ENCODE peak calls at places on chromosomes 12 and 14, in nine cellular contexts. G, P, C, O, Y, L, W, A and U are unnamed samples.

GRCh38 chr12:90207799-90208198 is 499.2 kb upstream of the ATP2B1 start:
- DNase-seq in P (no peak), C (no peak), G (no peak), W (no peak), L (no peak), O (no peak), Y (no peak), A (no peak), U (no peak)

GRCh38 chr12:115354007-115354452 is 670.1 kb upstream of the TBX3 start:
- DNase-seq in Y (no peak), G (peak; percentile 98), O (no peak), P (no peak), L (peak; percentile 55), C (peak; percentile 98), W (no peak), A (peak; percentile 17), U (peak; percentile 89)

GRCh38 chr14:68977137-68977740 is 1.9 kb downstream of the ACTN1 start:
- DNase-seq in A (no peak), L (no peak), W (no peak), C (no peak), G (no peak), O (no peak), Y (no peak), P (no peak), U (no peak)

GRCh38 chr12:13661005-13661887 is 320.2 kb downstream of the GRIN2B start:
- DNase-seq in O (no peak), C (peak; percentile 53), A (peak; percentile 72), G (peak; percentile 47), W (peak; percentile 15), P (peak; percentile 61), Y (no peak), L (peak; percentile 40), U (no peak)

GRCh38 chr12:20629414-20630156 is 65.5 kb upstream of the SLCO1C1 start:
- DNase-seq in A (no peak), L (peak; percentile 43), P (peak; percentile 23), G (peak; percentile 21), C (peak; percentile 26), O (no peak), W (no peak), Y (no peak), U (peak; percentile 25)

GRCh38 chr12:12482150-12482761 is 80.4 kb downstream of the DUSP16 start:
- DNase-seq in G (no peak), P (no peak), C (no peak), O (peak; percentile 78), A (no peak), Y (no peak), L (no peak), W (no peak), U (no peak)

GRCh38 chr14:69090187-69090789 is 62.6 kb downstream of the DCAF5 start:
- DNase-seq in P (peak; percentile 37), L (no peak), C (peak; percentile 82), W (no peak), A (peak; percentile 31), Y (no peak), O (no peak), G (peak; percentile 55), U (no peak)

GRCh38 chr14:24443053-24443683 is 592 bp upstream of the SDR39U1 start:
- DNase-seq in C (no peak), G (no peak), W (no peak), P (no peak), Y (no peak), O (no peak), L (no peak), A (no peak), U (no peak)

GRCh38 chr12:57726151-57726883 is 12.2 kb downstream of the AGAP2 start:
- DNase-seq in L (peak; percentile 88), A (peak; percentile 79), Y (peak; percentile 21), O (peak; percentile 41), W (no peak), C (peak; percentile 88), G (peak; percentile 76), P (peak; percentile 87), U (peak; percentile 86)

GRCh38 chr12:57724936-57725740 is 13.4 kb downstream of the AGAP2 start:
- DNase-seq in O (peak; percentile 19), W (no peak), C (no peak), Y (no peak), A (no peak), L (no peak), G (no peak), P (no peak), U (no peak)

GRCh38 chr12:57725851-57726150 is 12.7 kb downstream of the AGAP2 start:
- DNase-seq in W (no peak), O (no peak), A (no peak), C (no peak), P (no peak), G (no peak), Y (no peak), L (no peak), U (no peak)

GRCh38 chr12:57727758-57728395 is 10.7 kb downstream of the AGAP2 start:
- DNase-seq in A (peak; percentile 37), L (no peak), P (peak; percentile 16), W (no peak), Y (no peak), C (no peak), G (no peak), O (peak; percentile 22), U (no peak)

GRCh38 chr12:57726884-57727757 is 11.4 kb downstream of the AGAP2 start:
- DNase-seq in C (no peak), G (no peak), O (no peak), L (peak; percentile 87), A (peak; percentile 50), W (no peak), P (peak; percentile 68), Y (no peak), U (no peak)
- H3K4me3 ChIP-seq in C (peak overlapping the region; percentile 91), G (peak overlapping the region; percentile 70), O (no peak overlapping the region), L (peak overlapping the region; percentile 39), A (peak overlapping the region; percentile 49), W (peak overlapping the region; percentile 93), P (peak overlapping the region; percentile 47), Y (peak overlapping the region; percentile 63), U (peak overlapping the region; percentile 62)

GRCh38 chr14:100384277-100384676 is 61.1 kb downstream of the SLC25A47 start:
- DNase-seq in G (no peak), L (no peak), O (no peak), W (no peak), Y (no peak), C (no peak), P (no peak), A (no peak), U (no peak)

GRCh38 chr14:100386121-100386520 is 63.0 kb downstream of the SLC25A47 start:
- DNase-seq in Y (no peak), C (no peak), W (no peak), O (no peak), G (peak; percentile 34), L (no peak), A (no peak), P (no peak), U (no peak)

GRCh38 chr14:100383727-100384158 is 60.6 kb downstream of the SLC25A47 start:
- DNase-seq in P (peak; percentile 73), G (peak; percentile 55), O (peak; percentile 67), Y (no peak), C (peak; percentile 76), A (peak; percentile 81), W (no peak), L (peak; percentile 81), U (no peak)

GRCh38 chr14:100386846-100387245 is 63.7 kb downstream of the SLC25A47 start:
- DNase-seq in O (no peak), C (no peak), P (no peak), W (no peak), G (no peak), Y (no peak), A (no peak), L (no peak), U (no peak)

DNA sequence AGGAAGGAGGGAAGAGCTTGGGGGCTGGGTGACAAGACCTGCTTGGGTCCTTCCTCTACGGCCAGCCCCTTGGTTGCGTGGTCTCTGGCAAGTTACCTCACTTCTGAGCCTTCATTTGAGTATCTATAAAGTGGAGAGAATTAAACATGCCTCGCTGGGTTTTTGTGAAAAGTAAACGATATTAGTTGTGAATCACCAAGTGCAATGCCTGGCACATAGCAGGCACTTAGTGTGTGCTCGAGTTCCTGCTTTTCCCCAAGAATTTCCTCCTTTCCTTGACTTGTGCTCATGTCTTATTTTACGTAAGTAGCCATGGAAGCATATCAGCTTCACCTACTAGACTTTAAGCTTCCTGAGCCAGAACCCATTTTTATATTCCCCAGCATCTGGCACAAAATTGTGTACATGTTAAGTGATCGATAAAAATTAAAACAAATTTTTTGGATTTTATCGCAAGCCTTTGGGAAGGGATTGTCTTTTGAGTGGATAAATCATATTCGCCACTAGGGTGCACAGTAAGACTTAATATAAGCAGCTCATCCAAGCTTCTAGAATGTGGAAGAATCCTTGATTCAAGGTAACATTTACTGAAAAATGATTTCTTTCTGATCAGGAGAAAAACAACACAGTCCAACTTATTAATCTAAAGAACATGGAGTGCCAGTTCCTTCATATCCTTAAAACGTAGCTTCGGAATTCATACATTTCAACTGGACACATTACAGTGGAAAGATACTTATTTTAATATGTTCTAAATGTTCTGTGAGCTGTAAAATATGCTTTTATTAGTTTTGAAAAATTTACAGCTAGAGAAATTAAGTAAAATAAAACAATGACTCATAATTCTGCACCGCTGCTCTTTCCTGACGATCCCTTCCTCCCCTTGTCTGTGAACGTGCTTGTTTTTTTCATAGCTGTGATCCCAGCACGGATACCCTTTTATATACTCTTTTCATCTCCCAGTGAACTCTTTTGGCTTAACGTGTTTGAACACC is 62.0 kb downstream of the SLC25A47 start:
- DNase-seq in Y (no peak), L (no peak), W (no peak), O (no peak), C (peak; percentile 75), P (no peak), A (no peak), G (peak; percentile 81), U (no peak)
- H3K4me1 ChIP-seq in Y (peaks cover 3% of the 10 kb centered on the region), L (peaks cover 7% of the 10 kb centered on the region), W (peaks cover 53% of the 10 kb centered on the region), O (no peaks in the 10 kb centered on the region), C (peaks cover 37% of the 10 kb centered on the region), P (peaks cover 14% of the 10 kb centered on the region), A (peaks cover 38% of the 10 kb centered on the region), G (peaks cover 26% of the 10 kb centered on the region), U (no peaks in the 10 kb centered on the region)

DNA sequence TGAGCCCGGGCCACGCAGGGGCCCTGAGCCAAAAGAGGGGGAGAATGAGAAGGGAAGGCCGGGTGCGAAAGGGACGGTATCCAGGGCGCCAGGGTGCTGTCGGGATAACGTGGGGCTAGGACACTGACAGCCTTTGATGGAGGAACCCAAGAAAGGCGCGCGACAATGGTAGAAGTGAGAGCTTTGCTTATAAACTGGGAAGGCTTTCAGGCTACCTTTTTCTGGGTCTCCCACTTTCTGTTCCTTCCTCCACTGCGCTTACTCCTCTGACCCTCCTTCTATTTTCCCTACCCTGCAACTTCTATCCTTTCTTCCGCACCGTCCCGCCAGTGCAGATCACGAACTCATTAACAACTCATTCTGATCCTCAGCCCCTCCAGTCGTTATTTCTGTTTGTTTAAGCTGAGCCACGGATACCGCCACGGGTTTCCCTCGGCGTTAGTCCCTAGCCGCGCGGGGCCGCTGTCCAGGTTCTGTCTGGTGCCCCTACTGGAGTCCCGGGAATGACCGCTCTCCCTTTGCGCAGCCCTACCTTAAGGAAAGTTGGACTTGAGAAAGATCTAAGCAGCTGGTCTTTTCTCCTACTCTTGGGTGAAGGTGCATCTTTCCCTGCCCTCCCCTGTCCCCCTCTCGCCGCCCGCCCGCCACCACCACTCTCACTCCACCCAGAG is 3.0 kb downstream of the SSTR1 start:
- DNase-seq in L (no peak), Y (no peak), W (no peak), C (no peak), O (no peak), P (no peak), A (peak; percentile 29), G (peak; percentile 70), U (no peak)
- H3K9me3 ChIP-seq in L (peaks cover 2% of the 10 kb centered on the region), Y (no peaks in the 10 kb centered on the region), W (no peaks in the 10 kb centered on the region), C (no peaks in the 10 kb centered on the region), O (no peaks in the 10 kb centered on the region), P (no peaks in the 10 kb centered on the region), A (no peaks in the 10 kb centered on the region), G (peaks cover 2% of the 10 kb centered on the region), U (no peaks in the 10 kb centered on the region)

DNA sequence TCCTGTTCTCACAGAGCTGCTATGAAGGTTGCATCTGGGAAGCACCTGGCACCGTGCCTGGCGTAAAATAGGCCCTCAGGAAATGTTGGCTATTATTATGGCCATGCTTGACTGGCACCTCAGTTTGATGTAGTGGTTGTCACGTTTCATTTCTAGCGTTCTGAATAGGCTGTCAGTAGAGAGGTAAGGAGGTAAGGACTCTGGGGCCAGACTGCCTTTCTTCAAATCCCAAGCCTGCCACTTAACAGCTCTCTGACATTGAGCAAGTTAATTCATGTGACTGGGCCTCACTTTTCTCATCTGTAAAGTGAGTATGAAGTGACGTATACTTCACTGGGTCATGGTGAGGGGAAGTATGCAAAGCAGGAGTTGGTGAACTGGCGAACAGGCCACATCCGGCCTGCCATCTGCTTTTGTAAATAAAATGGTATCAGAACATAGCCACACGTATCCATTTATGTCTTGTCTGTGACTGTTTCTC is 196.2 kb downstream of the CACNA1C start:
- DNase-seq in W (no peak), A (no peak), O (no peak), L (no peak), C (no peak), P (no peak), Y (no peak), G (peak; percentile 80), U (no peak)
- H3K4me3 ChIP-seq in W (no peak overlapping the region), A (no peak overlapping the region), O (no peak overlapping the region), L (no peak overlapping the region), C (no peak overlapping the region), P (no peak overlapping the region), Y (no peak overlapping the region), G (no peak overlapping the region), U (no peak overlapping the region)